ENCODE peak calls at places on chromosome 20, in four cellular contexts. K, I, C and P are unnamed samples.

GRCh38 chr20:56893206-56893605 is 264.1 kb downstream of the TFAP2C start:
- DNase-seq in I (no peak), K (no peak), C (peak), P (no peak)

GRCh38 chr20:59665656-59666555 is 61.6 kb downstream of the PHACTR3 start:
- DNase-seq in I (no peak), K (no peak), C (no peak), P (peak)

GRCh38 chr20:48384147-48384818 is 443.5 kb downstream of the PREX1 start:
- DNase-seq in I (peak), K (no peak), C (peak), P (no peak)

GRCh38 chr20:55004044-55004443 is 528.7 kb downstream of the DOK5 start:
- DNase-seq in C (no peak), I (peak), K (no peak), P (no peak)

GRCh38 chr20:15643713-15644112 is 929.5 kb downstream of the KIF16B start:
- DNase-seq in C (no peak), I (no peak), K (no peak), P (no peak)

GRCh38 chr20:46683939-46684750 is 5.1 kb downstream of the TP53RK start:
- DNase-seq in C (peak), I (no peak), K (peak), P (no peak)

GRCh38 chr20:43237651-43238050 is 47.9 kb upstream of the PTPRT start:
- DNase-seq in C (no peak), K (no peak), I (no peak), P (no peak)

GRCh38 chr20:38032585-38033329 is 499 bp downstream of the TTI1 start:
- DNase-seq in I (no peak), C (peak), K (peak), P (no peak)

GRCh38 chr20:45347936-45348809 is at the start of gene SDC4:
- DNase-seq in C (peak), K (peak), I (peak), P (no peak)

GRCh38 chr20:3781153-3781910 is at the start of gene SPEF1:
- DNase-seq in C (peak), K (peak), I (peak), P (peak)

GRCh38 chr20:38286586-38287502 is 17.1 kb upstream of the BPI start:
- DNase-seq in I (no peak), K (no peak), C (no peak), P (no peak)

GRCh38 chr20:18094191-18094590 is 36.5 kb upstream of the OVOL2 start:
- DNase-seq in I (no peak), C (no peak), K (no peak), P (no peak)

GRCh38 chr20:1946762-1947534 is 46.9 kb downstream of the PDYN start:
- DNase-seq in I (no peak), K (peak), C (no peak), P (no peak)

GRCh38 chr20:46575394-46575793 is 24.9 kb upstream of the OCSTAMP start:
- DNase-seq in I (no peak), C (no peak), K (no peak), P (no peak)

GRCh38 chr20:57667385-57667784 is 42.4 kb downstream of the PMEPA1 start:
- DNase-seq in I (peak), K (no peak), C (no peak), P (no peak)

GRCh38 chr20:39825950-39826349 is 863.1 kb downstream of the MAFB start:
- DNase-seq in C (no peak), I (no peak), K (no peak), P (no peak)

GRCh38 chr20:23160536-23161243 is 74.6 kb upstream of the CD93 start:
- DNase-seq in C (peak), I (no peak), K (no peak), P (peak)

GRCh38 chr20:42531675-42531985 is 658.1 kb downstream of the PTPRT start:
- DNase-seq in C (no peak), I (no peak), K (no peak), P (no peak)

GRCh38 chr20:4613184-4613583 is 108.5 kb upstream of the PRND start:
- DNase-seq in K (no peak), C (no peak), I (no peak), P (no peak)

GRCh38 chr20:47249913-47250312 is 106.6 kb downstream of the ZMYND8 start:
- DNase-seq in C (no peak), K (no peak), I (no peak), P (no peak)

GRCh38 chr20:43983359-43983758 is 68.7 kb downstream of the TOX2 start:
- DNase-seq in I (no peak), K (peak), C (peak), P (no peak)

GRCh38 chr20:57008217-57008616 is 258.2 kb downstream of the BMP7 start:
- DNase-seq in I (no peak), C (no peak), K (no peak), P (no peak)

GRCh38 chr20:24662756-24663399 is 193.4 kb downstream of the SYNDIG1 start:
- DNase-seq in C (no peak), K (peak), I (peak), P (no peak)

GRCh38 chr20:16397053-16397452 is 176.2 kb downstream of the KIF16B start:
- DNase-seq in I (no peak), C (no peak), K (peak), P (peak)

GRCh38 chr20:32685541-32686529 is 12.1 kb upstream of the C20orf203 start:
- DNase-seq in C (peak), K (no peak), I (peak), P (no peak)

GRCh38 chr20:2172305-2173175 is 70.9 kb downstream of the STK35 start:
- DNase-seq in I (peak), C (peak), K (peak), P (peak)

GRCh38 chr20:23143098-23143497 is 57.0 kb upstream of the CD93 start:
- DNase-seq in K (peak), I (no peak), C (peak), P (no peak)

GRCh38 chr20:47181056-47181862 is 175.2 kb downstream of the ZMYND8 start:
- DNase-seq in K (no peak), C (peak), I (peak), P (no peak)

GRCh38 chr20:19880256-19881079 is 122.4 kb downstream of the RIN2 start:
- DNase-seq in C (no peak), K (no peak), I (no peak), P (no peak)

GRCh38 chr20:58146081-58146734 is 82.2 kb downstream of the ANKRD60 start:
- DNase-seq in C (no peak), K (no peak), I (no peak), P (no peak)

DNA sequence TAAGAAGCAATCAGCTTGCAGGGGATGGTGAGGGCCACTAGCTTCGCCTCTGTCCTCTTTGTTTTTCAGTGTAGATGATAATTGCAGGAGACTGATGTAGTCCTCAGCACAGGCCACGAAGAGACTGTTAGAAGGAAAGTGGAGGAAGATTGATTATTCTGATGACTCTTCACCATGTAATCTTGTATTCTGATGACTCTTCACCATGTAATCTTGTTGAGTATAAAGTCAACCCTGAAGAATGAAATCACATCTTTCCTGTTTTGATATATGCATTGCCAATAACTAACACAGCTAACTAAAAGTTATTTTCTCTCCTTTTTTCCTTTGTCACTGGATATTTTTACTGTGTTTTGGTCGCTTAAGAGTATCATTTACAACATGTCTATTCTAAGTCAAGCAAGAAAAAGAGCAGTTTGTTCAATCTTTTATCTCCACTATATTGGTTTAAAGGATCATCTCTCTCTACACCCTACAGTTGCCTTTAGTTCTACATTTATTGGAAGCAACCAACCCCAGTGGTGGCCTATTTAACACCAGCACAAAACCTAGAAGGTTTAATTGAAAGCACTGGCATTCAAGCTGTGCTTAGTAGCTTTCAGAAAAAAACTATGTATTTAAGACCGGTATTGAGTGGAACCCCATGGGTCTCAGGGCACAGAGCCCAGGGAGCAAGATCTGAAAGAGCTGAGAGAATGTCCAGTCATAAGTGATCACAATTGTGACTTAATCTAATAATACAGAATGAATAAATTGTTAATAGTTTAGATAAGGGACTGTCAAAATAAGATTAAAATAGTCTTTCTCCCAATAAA is 107.2 kb upstream of the BTBD3 start:
- DNase-seq in C (no peak), I (no peak), K (no peak), P (no peak)
- TF ChIP-seq EP300 in C (no peak), I (no peak), K (no peak), P (no peak)

GRCh38 chr20:33909331-33909921 is 84.3 kb upstream of the RALY start:
- DNase-seq in I (no peak), K (no peak), C (no peak), P (no peak)

GRCh38 chr20:33910529-33911327 is 83.0 kb upstream of the RALY start:
- DNase-seq in K (no peak), C (no peak), I (no peak), P (no peak)

GRCh38 chr20:33908868-33909267 is 84.8 kb upstream of the RALY start:
- DNase-seq in C (no peak), K (no peak), I (no peak), P (no peak)

GRCh38 chr20:33908351-33908750 is 85.4 kb upstream of the RALY start:
- DNase-seq in C (no peak), K (no peak), I (no peak), P (no peak)

DNA sequence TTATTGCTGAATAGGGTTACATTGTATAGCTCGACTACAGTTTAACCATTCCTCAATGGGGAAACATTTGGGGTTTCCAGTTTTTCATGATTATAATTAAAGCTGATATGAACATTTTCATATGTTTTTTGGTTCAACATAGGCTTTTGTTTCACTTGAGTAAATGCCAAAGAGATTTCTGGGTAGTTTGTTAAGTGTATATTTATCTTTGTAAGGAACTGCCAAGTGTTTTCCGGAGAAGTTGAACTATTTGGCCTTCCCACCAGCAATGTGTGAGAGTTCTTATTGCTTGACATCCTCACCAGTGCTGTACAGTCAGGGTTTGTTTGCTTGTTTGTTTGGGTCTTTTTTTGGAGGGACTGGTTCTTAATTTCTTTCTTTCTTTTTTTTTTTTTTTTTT is 83.7 kb upstream of the RALY start:
- DNase-seq in I (no peak), K (no peak), C (no peak), P (no peak)
- TF ChIP-seq POLR2AphosphoS5 in I (no peak), K (no peak), C (no peak), P (no peak)

GRCh38 chr20:543369-544152 is at the start of gene CSNK2A1:
- DNase-seq in I (peak), C (peak), K (peak), P (peak)
- TF ChIP-seq EP300 in I (no peak), C (no peak), K (no peak), P (no peak)

GRCh38 chr20:52494244-52494643 is 302.7 kb upstream of the ZFP64 start:
- DNase-seq in K (no peak), I (no peak), C (peak), P (no peak)
- TF ChIP-seq POLR2AphosphoS5 in K (no peak), I (no peak), C (no peak), P (no peak)

GRCh38 chr20:49482621-49483017 is at the start of gene KCNB1:
- DNase-seq in C (peak), K (peak), I (peak), P (no peak)

GRCh38 chr20:49483018-49483705 is 694 bp upstream of the KCNB1 start:
- DNase-seq in I (peak), C (no peak), K (no peak), P (no peak)

GRCh38 chr20:49484180-49485140 is 2.0 kb upstream of the KCNB1 start:
- DNase-seq in I (peak), C (peak), K (peak), P (no peak)

GRCh38 chr20:49482173-49482572 is 295 bp downstream of the KCNB1 start:
- DNase-seq in K (no peak), C (no peak), I (no peak), P (no peak)

DNA sequence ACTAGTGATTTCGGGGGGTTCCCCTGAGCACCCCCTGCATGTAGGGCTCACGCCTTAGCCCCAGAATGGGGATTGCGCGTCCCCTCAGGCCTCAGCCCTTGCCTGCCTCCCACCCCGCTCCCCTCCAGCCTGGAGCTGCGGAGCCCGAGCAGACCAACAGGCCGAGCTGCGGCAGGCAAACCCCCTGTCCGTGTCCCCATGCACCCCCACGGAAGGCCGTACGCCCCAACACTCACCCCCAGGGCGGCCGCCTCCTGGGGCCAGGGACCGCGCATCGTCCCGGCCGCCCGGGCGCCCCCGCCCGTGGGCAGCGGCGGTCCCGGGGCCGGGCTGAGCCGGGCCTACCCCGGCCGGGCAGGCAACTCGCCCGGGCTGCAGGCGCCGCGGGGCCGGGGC is 1.2 kb upstream of the KCNB1 start:
- DNase-seq in C (no peak), I (peak), K (no peak), P (no peak)
- TF ChIP-seq EP300 in C (no peak), I (no peak), K (no peak), P (no peak)

GRCh38 chr20:62921119-62921687 is 5.1 kb downstream of the DIDO1 start:
- DNase-seq in C (peak), I (peak), K (no peak), P (no peak)
- TF ChIP-seq POLR2AphosphoS5 in C (no peak), I (no peak), K (no peak), P (no peak)

DNA sequence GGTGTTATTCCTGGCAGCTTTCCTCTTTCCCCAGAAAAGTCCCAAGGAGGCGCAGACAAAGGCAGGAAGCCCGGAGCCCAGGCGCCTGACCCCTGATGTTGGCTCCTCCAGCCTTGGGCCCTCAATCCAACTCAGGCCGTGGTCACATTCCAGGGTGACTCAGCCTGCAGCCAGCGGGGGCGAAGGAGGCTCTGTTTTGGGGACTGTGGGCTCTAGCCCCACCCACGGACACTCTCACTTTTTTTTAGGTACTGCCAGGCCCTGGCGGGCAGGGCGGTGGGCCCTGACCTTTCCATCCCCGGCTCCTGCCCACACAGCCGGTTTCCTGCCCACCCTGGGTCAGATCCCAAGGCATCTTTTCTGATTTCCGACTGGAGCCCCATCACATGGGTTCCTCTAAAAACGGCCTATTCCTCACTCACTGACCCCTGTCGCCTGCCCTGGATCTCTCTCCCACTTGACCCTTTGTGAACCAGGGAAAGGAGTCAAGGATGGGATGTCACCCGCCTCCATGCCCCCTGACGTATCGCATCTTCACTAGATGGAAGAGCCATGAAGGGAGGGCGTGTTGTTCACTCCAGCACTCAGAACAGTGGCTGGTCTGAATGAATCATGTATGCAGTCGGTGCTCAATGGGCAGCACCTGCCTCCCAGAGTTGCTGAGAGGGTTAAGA is 5.5 kb downstream of the PTGIS start:
- DNase-seq in K (peak), C (peak), I (no peak), P (no peak)
- TF ChIP-seq EP300 in K (no peak), C (no peak), I (no peak), P (no peak)